ENCODE peak calls at places on chromosome 17, in five cellular contexts. One of them, this sample, is unnamed.

GRCh38 chr17:9239260-9239820 is 218.0 kb downstream of the NTN1 start:
- DNase-seq in A549: no peak
- DNase-seq in K562: no peak
- DNase-seq in HepG2: no peak
- DNase-seq in GM12878: no peak
- DNase-seq in this sample: no peak

GRCh38 chr17:80950466-80951120 is 41.0 kb upstream of the CHMP6 start:
- DNase-seq in A549: no peak
- DNase-seq in K562: no peak
- DNase-seq in HepG2: no peak
- DNase-seq in GM12878: no peak
- DNase-seq in this sample: peak; percentile 5

GRCh38 chr17:81244358-81245023 is 5.4 kb downstream of the NDUFAF8 start:
- DNase-seq in A549: no peak
- DNase-seq in K562: no peak
- DNase-seq in HepG2: no peak
- DNase-seq in GM12878: no peak
- DNase-seq in this sample: no peak

GRCh38 chr17:40369923-40370322 is 5.4 kb upstream of the GJD3 start:
- DNase-seq in A549: no peak
- DNase-seq in K562: no peak
- DNase-seq in HepG2: no peak
- DNase-seq in GM12878: no peak
- DNase-seq in this sample: no peak

GRCh38 chr17:1460233-1460632 is 4.2 kb upstream of the CRK start:
- DNase-seq in A549: no peak
- DNase-seq in K562: no peak
- DNase-seq in HepG2: peak; percentile 45
- DNase-seq in GM12878: no peak
- DNase-seq in this sample: no peak

GRCh38 chr17:57706761-57707160 is 38.3 kb downstream of the CCDC182 start:
- DNase-seq in A549: no peak
- DNase-seq in K562: no peak
- DNase-seq in HepG2: no peak
- DNase-seq in GM12878: no peak
- DNase-seq in this sample: no peak

GRCh38 chr17:56801506-56802178 is 32.1 kb downstream of the C17orf67 start:
- DNase-seq in A549: no peak
- DNase-seq in K562: no peak
- DNase-seq in HepG2: no peak
- DNase-seq in GM12878: no peak
- DNase-seq in this sample: no peak

GRCh38 chr17:27069842-27070508 is 223.9 kb upstream of the WSB1 start:
- DNase-seq in A549: no peak
- DNase-seq in K562: no peak
- DNase-seq in HepG2: no peak
- DNase-seq in GM12878: no peak
- DNase-seq in this sample: no peak

GRCh38 chr17:32267690-32268205 is 2.1 kb downstream of the RHBDL3 start:
- DNase-seq in A549: no peak
- DNase-seq in K562: no peak
- DNase-seq in HepG2: no peak
- DNase-seq in GM12878: no peak
- DNase-seq in this sample: peak; percentile 35

GRCh38 chr17:58326609-58327341 is 1.8 kb downstream of the TSPOAP1 start:
- DNase-seq in A549: no peak
- DNase-seq in K562: no peak
- DNase-seq in HepG2: no peak
- DNase-seq in GM12878: no peak
- DNase-seq in this sample: no peak

GRCh38 chr17:67469208-67469980 is 92.3 kb downstream of the PITPNC1 start:
- DNase-seq in A549: no peak
- DNase-seq in K562: no peak
- DNase-seq in HepG2: peak; percentile 36
- DNase-seq in GM12878: no peak
- DNase-seq in this sample: peak; percentile 27

GRCh38 chr17:29905086-29905878 is 24.7 kb downstream of the SSH2 start:
- DNase-seq in A549: no peak
- DNase-seq in K562: no peak
- DNase-seq in HepG2: no peak
- DNase-seq in GM12878: no peak
- DNase-seq in this sample: no peak

GRCh38 chr17:45149669-45150603 is 1.7 kb downstream of the HEXIM1 start:
- DNase-seq in A549: peak; percentile 72
- DNase-seq in K562: peak; percentile 26
- DNase-seq in HepG2: no peak
- DNase-seq in GM12878: no peak
- DNase-seq in this sample: peak; percentile 48

GRCh38 chr17:35748323-35748960 is 4.6 kb downstream of the GAS2L2 start:
- DNase-seq in A549: no peak
- DNase-seq in K562: no peak
- DNase-seq in HepG2: no peak
- DNase-seq in GM12878: no peak
- DNase-seq in this sample: no peak

GRCh38 chr17:73541111-73541510 is 103.1 kb downstream of the SDK2 start:
- DNase-seq in A549: no peak
- DNase-seq in K562: no peak
- DNase-seq in HepG2: no peak
- DNase-seq in GM12878: no peak
- DNase-seq in this sample: no peak

GRCh38 chr17:59311051-59311468 is 20.4 kb upstream of the YPEL2 start:
- DNase-seq in A549: peak; percentile 71
- DNase-seq in K562: peak; percentile 69
- DNase-seq in HepG2: peak; percentile 79
- DNase-seq in GM12878: peak; percentile 28
- DNase-seq in this sample: peak; percentile 18

GRCh38 chr17:17235212-17236174 is 1.5 kb downstream of the FLCN start:
- DNase-seq in A549: no peak
- DNase-seq in K562: no peak
- DNase-seq in HepG2: peak; percentile 22
- DNase-seq in GM12878: no peak
- DNase-seq in this sample: no peak

GRCh38 chr17:62911106-62911505 is 54.9 kb upstream of the TANC2 start:
- DNase-seq in A549: no peak
- DNase-seq in K562: no peak
- DNase-seq in HepG2: no peak
- DNase-seq in GM12878: no peak
- DNase-seq in this sample: no peak

GRCh38 chr17:57499648-57500049 is 243.3 kb downstream of the MSI2 start:
- DNase-seq in A549: peak; percentile 38
- DNase-seq in K562: peak; percentile 33
- DNase-seq in HepG2: peak; percentile 15
- DNase-seq in GM12878: no peak
- DNase-seq in this sample: no peak

GRCh38 chr17:35051579-35052239 is 11.8 kb downstream of the RFFL start:
- DNase-seq in A549: no peak
- DNase-seq in K562: no peak
- DNase-seq in HepG2: peak; percentile 78
- DNase-seq in GM12878: no peak
- DNase-seq in this sample: no peak

GRCh38 chr17:48546187-48546923 is 1.4 kb upstream of the HOXB2 start:
- DNase-seq in A549: no peak
- DNase-seq in K562: no peak
- DNase-seq in HepG2: no peak
- DNase-seq in GM12878: no peak
- DNase-seq in this sample: peak; percentile 58

GRCh38 chr17:1379930-1380313 is 20.1 kb downstream of the YWHAE start:
- DNase-seq in A549: no peak
- DNase-seq in K562: no peak
- DNase-seq in HepG2: no peak
- DNase-seq in GM12878: peak; percentile 74
- DNase-seq in this sample: no peak

GRCh38 chr17:31511583-31511982 is 120.1 kb downstream of the RAB11FIP4 start:
- DNase-seq in A549: no peak
- DNase-seq in K562: no peak
- DNase-seq in HepG2: no peak
- DNase-seq in GM12878: no peak
- DNase-seq in this sample: no peak

GRCh38 chr17:72121164-72122001 is 563 bp downstream of the SOX9 start:
- DNase-seq in A549: peak; percentile 64
- DNase-seq in K562: no peak
- DNase-seq in HepG2: no peak
- DNase-seq in GM12878: no peak
- DNase-seq in this sample: peak; percentile 60

GRCh38 chr17:78315355-78316114 is 44.3 kb downstream of the SOCS3 start:
- DNase-seq in A549: peak; percentile 94
- DNase-seq in K562: peak; percentile 96
- DNase-seq in HepG2: peak; percentile 45
- DNase-seq in GM12878: peak; percentile 33
- DNase-seq in this sample: no peak

GRCh38 chr17:18195246-18195645 is 11.6 kb downstream of the ALKBH5 start:
- DNase-seq in A549: no peak
- DNase-seq in K562: no peak
- DNase-seq in HepG2: no peak
- DNase-seq in GM12878: no peak
- DNase-seq in this sample: no peak

GRCh38 chr17:21294321-21295035 is 10.0 kb downstream of the MAP2K3 start:
- DNase-seq in A549: no peak
- DNase-seq in K562: no peak
- DNase-seq in HepG2: no peak
- DNase-seq in GM12878: no peak
- DNase-seq in this sample: no peak

GRCh38 chr17:32350662-32351418 is 883 bp downstream of the ZNF207 start:
- DNase-seq in A549: peak; percentile 79
- DNase-seq in K562: no peak
- DNase-seq in HepG2: peak; percentile 54
- DNase-seq in GM12878: no peak
- DNase-seq in this sample: no peak

DNA sequence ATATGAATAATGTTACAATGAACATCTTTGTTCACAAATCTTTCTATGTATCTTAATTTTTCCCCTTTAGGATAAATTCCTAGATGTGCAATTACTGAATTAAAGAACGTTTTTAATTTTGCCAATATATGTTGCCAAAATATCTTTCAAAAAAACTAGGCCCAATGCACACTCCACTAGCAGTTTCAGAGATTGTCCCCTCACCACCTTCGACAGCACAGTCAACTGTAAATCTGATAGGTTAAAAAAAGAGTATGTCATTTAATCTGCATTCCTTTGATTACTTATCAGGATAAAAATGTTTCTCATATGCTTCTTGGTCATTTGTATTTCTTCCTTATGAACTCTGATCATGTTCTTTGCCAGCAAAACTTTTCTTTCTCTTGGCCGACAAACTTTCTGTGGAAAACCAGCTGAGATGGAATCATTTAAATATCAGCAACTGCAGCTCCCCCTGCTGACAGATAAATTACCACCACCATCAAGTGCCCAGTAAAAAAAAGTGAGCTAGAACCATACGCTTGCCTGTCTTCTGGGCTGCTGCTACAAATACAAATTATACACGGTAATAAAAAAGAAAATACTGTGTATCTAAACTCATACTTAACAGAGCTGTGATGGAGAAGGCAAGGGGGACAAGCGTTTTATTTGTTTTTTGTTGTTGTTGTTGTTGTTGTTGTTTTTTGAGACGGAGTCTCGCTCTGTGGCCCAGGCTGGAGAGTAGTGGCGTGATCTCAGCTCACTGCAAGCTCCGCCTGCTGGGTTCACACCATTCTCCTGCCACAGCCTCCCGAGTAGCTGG is 19.6 kb upstream of the KANSL1 start:
- DNase-seq in A549: peak; percentile 88
- DNase-seq in K562: peak; percentile 64
- DNase-seq in HepG2: peak; percentile 76
- DNase-seq in GM12878: no peak
- DNase-seq in this sample: peak; percentile 27
- TF ChIP-seq ESRRA in A549: no peak
- TF ChIP-seq ESRRA in K562: no peak
- TF ChIP-seq ESRRA in HepG2: no peak
- TF ChIP-seq ESRRA in GM12878: no peak
- TF ChIP-seq ESRRA in this sample: no peak

DNA sequence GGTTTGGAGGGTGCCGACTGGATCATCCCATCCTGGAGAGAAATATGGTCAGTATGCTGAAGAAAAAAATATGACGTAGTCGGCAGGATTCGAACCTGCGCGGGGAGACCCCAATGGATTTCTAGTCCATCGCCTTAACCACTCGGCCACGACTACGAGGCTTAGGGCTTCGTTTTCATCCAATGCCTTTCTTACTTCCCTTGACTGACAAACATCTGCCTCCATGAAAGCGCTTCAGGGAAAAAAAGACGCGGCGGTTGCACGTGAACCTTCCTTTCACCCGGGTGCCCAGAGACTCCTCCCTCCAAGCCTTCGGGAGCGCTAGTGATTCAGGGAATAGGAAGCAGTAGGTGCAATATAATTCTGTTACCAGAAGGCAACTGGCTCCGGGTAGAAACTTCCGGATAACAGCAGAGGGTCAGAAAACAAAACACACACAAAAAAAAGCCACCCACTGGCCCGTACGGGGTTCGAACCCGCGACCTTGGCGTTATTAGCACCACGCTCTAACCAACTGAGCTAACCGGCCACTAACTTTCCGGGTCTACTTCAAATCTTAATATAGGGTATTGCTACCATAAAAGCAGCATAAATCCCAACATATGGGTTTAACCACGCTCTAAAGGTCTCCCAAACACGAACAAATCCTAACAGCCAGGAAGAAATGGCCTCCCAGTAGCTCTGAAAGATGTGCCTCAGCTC is 16.3 kb upstream of the AURKB start:
- DNase-seq in A549: peak; percentile 97
- DNase-seq in K562: peak; percentile 62
- DNase-seq in HepG2: no peak
- DNase-seq in GM12878: peak; percentile 78
- DNase-seq in this sample: peak; percentile 81
- TF ChIP-seq ESRRA in A549: no peak
- TF ChIP-seq ESRRA in K562: peak; percentile 31
- TF ChIP-seq ESRRA in HepG2: no peak
- TF ChIP-seq ESRRA in GM12878: no peak
- TF ChIP-seq ESRRA in this sample: no peak

DNA sequence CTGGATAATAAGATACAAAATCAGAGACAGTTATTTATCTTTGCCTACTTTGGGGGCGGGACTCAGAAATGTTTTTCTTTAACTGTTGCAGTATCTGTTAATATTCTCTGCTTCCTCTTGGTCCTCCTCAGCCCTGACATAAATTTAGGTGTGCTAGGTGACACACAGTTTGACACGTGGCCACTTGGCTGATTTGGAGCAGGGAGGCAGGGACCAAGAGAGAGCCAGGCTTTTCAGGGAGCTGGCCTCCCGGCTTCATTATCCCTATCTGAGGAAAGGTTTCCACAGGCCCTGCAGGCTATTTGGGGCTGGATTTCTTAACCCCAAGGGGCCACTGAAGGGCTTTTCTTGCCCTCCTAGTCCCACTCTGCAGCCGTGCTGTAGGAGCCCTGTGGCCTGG is 20.1 kb upstream of the NAT9 start:
- DNase-seq in A549: no peak
- DNase-seq in K562: no peak
- DNase-seq in HepG2: no peak
- DNase-seq in GM12878: no peak
- DNase-seq in this sample: no peak
- TF ChIP-seq ESRRA in A549: no peak
- TF ChIP-seq ESRRA in K562: no peak
- TF ChIP-seq ESRRA in HepG2: no peak
- TF ChIP-seq ESRRA in GM12878: no peak
- TF ChIP-seq ESRRA in this sample: no peak

DNA sequence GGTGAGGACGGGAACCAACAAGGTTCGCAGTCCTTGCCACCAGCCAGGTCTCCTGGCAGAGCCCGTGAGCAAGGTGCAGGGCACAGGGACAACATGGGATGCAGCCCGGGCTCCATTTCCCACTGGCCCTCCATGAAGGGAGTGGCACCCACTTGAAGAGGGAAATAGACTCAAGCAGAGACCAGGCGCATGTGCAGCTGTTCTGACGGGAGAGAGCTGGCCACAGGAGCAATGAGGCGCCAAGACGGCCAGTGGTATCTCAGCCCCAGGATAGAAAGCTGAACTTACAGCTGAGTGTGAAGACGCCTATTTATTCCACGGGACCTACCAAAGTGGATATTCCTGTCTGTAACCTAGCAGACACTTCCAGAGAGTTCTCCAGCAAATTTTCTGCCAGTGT is 8.2 kb upstream of the FOXJ1 start:
- DNase-seq in A549: no peak
- DNase-seq in K562: no peak
- DNase-seq in HepG2: no peak
- DNase-seq in GM12878: no peak
- DNase-seq in this sample: no peak
- TF ChIP-seq ESRRA in A549: no peak
- TF ChIP-seq ESRRA in K562: no peak
- TF ChIP-seq ESRRA in HepG2: no peak
- TF ChIP-seq ESRRA in GM12878: no peak
- TF ChIP-seq ESRRA in this sample: no peak